ENCODE peak calls at places on chromosome 1, in five cellular contexts. B, E, V, U and Y are unnamed samples.

GRCh38 chr1:15279576-15280230 is 32.7 kb downstream of the FHAD1 start:
- DNase-seq in E (no peak), B (no peak), V (no peak), U (no peak), Y (peak)

GRCh38 chr1:15106608-15107007 is 46.9 kb upstream of the TMEM51 start:
- DNase-seq in V (no peak), E (no peak), B (peak), U (no peak), Y (peak)

GRCh38 chr1:160837558-160838205 is 25.0 kb downstream of the CD244 start:
- DNase-seq in E (no peak), B (peak), U (no peak), V (no peak), Y (peak)

GRCh38 chr1:15848143-15848928 is 829 bp downstream of the SPEN start:
- DNase-seq in E (peak), U (peak), B (no peak), V (no peak), Y (peak)

GRCh38 chr1:94792876-94793605 is 27.1 kb upstream of the SLC44A3 start:
- DNase-seq in U (no peak), B (no peak), E (no peak), V (no peak), Y (no peak)

GRCh38 chr1:187491082-187491720 is 662.5 kb downstream of the PLA2G4A start:
- DNase-seq in V (no peak), U (no peak), E (no peak), B (peak), Y (peak)

GRCh38 chr1:88608139-88608943 is 75.7 kb upstream of the PKN2 start:
- DNase-seq in E (no peak), B (peak), V (no peak), U (no peak), Y (peak)

GRCh38 chr1:159922499-159923202 is 2.7 kb downstream of the TAGLN2 start:
- DNase-seq in E (peak), U (peak), B (no peak), V (no peak), Y (no peak)

GRCh38 chr1:11918779-11919519 is 7.3 kb downstream of the KIAA2013 start:
- DNase-seq in V (peak), E (no peak), U (no peak), B (peak), Y (peak)

GRCh38 chr1:242011879-242012674 is 13.2 kb upstream of the MAP1LC3C start:
- DNase-seq in V (no peak), B (peak), E (no peak), U (no peak), Y (peak)

GRCh38 chr1:242016518-242016917 is 17.6 kb upstream of the MAP1LC3C start:
- DNase-seq in B (no peak), V (no peak), E (no peak), U (no peak), Y (no peak)

GRCh38 chr1:242019018-242019417 is 20.1 kb upstream of the MAP1LC3C start:
- DNase-seq in E (no peak), V (no peak), U (no peak), B (no peak), Y (peak)

GRCh38 chr1:242017580-242018233 is 18.8 kb upstream of the MAP1LC3C start:
- DNase-seq in B (peak), V (peak), E (no peak), U (peak), Y (peak)
- TF ChIP-seq CTCF in B (peak), V (peak), E (peak), U (peak), Y (peak)

GRCh38 chr1:7550981-7551380 is 220.1 kb upstream of the VAMP3 start:
- DNase-seq in E (peak), B (no peak), U (no peak), V (no peak), Y (no peak)

GRCh38 chr1:7549693-7550161 is 221.4 kb upstream of the VAMP3 start:
- DNase-seq in U (no peak), B (no peak), V (no peak), E (peak), Y (peak)

GRCh38 chr1:7550261-7550850 is 220.7 kb upstream of the VAMP3 start:
- DNase-seq in E (peak), B (no peak), U (no peak), V (no peak), Y (no peak)

GRCh38 chr1:7551442-7551841 is 219.7 kb upstream of the VAMP3 start:
- DNase-seq in U (no peak), V (no peak), B (no peak), E (peak), Y (no peak)

DNA sequence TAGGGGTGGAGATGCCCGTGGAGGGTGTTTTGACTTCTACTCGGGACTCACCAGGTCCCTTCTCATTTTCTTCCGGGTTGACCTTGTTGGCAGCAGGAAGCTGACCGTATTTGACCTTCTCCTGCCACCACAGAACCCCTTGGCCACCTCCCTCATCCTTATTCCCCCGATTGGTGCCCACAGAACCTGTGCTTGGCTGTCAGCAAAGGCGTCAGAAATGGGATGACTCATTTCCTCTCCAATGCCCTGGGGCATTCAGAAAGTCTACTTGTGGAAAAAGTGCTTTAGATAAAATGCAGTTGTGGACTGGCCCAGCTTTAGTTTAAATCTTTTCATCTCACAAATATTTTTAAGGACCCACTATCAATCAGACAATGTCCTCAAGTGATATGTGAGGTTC is 221.8 kb upstream of the VAMP3 start:
- DNase-seq in E (peak), U (no peak), V (no peak), B (peak), Y (peak)
- H3K4me3 ChIP-seq in E (no peak), U (no peak), V (no peak), B (no peak), Y (no peak)

DNA sequence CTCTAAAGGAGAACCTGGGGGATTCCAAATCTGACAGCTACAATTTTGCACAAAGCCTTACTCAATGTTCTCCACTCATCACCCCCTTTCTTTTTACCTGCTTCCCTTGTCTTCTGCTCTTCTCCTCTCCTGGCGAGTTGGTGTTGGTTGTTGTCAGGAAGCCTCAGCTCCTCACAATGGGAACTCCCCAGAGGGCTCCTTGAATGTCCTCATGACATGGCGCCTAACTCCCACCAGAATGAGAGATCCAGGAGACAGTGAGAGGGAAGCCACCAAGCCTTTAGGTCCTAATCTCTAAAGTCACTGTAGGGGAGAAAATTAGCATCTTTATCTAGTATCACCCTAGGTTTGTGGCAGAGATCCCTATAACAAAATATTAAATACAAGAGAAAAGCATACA is 87.8 kb downstream of the SLC16A1 start:
- DNase-seq in B (no peak), V (no peak), U (no peak), E (no peak), Y (no peak)
- TF ChIP-seq CTCF in B (no peak), V (no peak), U (no peak), E (no peak), Y (no peak)

DNA sequence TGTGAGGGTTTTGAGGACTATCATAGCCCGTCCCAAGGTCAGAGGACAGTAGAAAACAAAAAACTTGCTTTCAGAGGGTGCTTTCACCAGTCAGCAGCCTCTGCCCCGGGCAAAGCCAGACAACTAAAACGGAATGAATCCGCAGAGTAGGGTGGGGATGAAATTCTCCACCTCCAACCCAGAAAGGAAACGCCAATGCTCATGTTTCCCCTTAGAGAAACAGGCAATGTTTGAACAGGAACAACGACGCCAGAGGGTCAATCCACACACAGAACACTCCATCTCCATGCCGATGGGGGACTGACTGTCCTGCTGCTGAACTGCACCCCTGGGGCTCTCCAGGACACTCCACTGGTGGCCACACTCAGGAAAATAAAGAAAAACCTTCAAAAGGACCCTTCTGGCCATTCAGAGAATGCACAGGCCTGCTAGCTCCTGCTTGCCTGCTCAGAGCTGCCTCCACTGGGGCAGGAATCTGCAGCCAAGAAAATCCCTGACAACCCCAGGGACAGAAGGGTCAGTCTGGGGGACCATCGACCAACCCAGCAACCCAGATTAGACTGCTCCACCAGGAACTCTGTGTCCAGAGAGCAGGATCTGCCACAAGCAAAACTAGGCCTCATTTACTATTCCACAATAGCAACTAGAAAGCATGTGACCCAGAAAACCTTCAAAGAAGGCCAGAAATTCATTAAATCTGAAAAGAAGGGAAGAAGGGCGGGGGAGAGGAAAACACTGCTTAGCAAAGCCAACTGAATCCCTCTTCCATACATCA is 116.0 kb downstream of the TOMM20 start:
- DNase-seq in U (peak), E (no peak), B (no peak), V (no peak), Y (peak)
- H3K4me3 ChIP-seq in U (no peak), E (no peak), B (no peak), V (no peak), Y (no peak)

DNA sequence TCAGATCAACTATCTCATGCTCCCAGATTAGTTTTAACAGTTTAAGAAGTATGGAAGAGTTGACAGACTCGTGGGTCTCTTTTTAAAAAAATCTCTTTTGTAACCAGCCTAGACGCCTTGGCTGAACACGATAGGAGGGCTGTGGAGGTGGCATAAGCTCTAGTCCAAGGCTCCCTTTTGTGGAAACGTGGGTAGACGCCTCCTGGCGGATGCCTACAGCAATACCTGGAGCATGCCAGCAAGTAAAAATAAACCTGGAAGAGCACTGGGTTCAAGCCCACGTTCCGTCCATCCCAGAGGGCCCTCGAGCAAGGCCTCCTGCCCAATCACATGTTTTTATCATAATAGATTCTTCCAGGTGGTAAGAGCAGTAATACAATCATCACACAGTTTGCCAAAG is 87.9 kb downstream of the RGS7 start:
- DNase-seq in U (no peak), V (no peak), B (peak), E (no peak), Y (no peak)
- TF ChIP-seq CTCF in U (no peak), V (no peak), B (peak), E (no peak), Y (no peak)

DNA sequence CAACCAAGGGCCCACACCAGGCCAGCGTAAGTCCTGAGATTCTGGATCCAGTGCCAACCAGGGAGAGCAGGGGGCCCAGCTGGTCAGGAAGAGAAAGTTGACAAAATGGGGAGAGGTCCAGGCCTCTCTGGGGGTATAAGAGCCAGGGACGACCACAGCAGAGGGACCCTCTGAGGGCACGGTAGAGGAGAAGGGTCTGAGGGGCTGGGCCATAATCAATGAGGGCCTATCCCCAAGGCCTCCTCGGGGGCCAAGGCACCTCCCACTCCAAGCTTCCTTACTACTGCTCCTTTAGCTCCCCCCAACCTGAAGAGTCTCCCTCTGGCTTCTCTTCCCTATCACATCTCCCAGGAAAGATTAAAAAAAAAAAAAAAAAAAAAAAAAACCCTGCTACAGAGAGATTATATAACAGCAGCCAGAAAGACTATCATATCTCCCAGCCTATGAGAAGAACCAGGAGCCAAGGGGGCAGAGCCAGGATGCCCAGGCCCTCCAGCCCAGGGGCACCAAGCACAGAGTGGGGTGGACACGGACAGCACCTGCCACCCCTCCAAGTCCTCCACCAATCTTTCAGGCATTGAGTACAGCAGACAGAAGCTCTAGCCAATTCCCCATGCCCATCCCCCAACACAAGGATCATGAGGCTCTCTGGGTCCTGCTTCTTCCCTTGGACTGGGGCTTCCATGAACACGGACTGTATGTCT is 2.7 kb downstream of the MEF2D start:
- DNase-seq in E (peak), V (no peak), U (no peak), B (no peak), Y (no peak)
- H3K4me3 ChIP-seq in E (peak), V (peak), U (peak), B (no peak), Y (peak)

GRCh38 chr1:2913091-2913490 is 108.2 kb upstream of the ACTRT2 start:
- DNase-seq in U (no peak), V (no peak), E (no peak), B (no peak), Y (no peak)
- TF ChIP-seq CTCF in U (no peak), V (no peak), E (no peak), B (peak), Y (no peak)